ENCODE peak calls at places on chromosomes 12 and 14, in five cellular contexts. N is Peyer's patch, E is WTC11, S is sigmoid colon, W is thoracic aorta. R is an unnamed sample.

GRCh38 chr14:68564826-68565760 is 227.8 kb downstream of the ZFP36L1 start:
- DNase-seq in N (no peak), E (no peak), S (no peak), W (no peak), R (peak; percentile 53)

GRCh38 chr12:67519824-67520433 is 128.6 kb upstream of the DYRK2 start:
- DNase-seq in N (no peak), E (peak; percentile 79), S (no peak), W (no peak), R (no peak)

GRCh38 chr14:85531594-85532391 is 1.8 kb downstream of the FLRT2 start:
- DNase-seq in N (peak; percentile 55), E (peak; percentile 68), S (peak; percentile 83), W (no peak), R (peak; percentile 84)

GRCh38 chr12:53596920-53597363 is 29.2 kb downstream of the ATF7 start:
- DNase-seq in N (no peak), E (no peak), S (no peak), W (no peak), R (peak; percentile 61)

GRCh38 chr12:66447643-66448042 is 145.3 kb downstream of the HELB start:
- DNase-seq in N (no peak), E (no peak), S (no peak), W (no peak), R (no peak)

GRCh38 chr12:66823857-66824570 is 145.1 kb upstream of the GRIP1 start:
- DNase-seq in N (no peak), E (no peak), S (no peak), W (no peak), R (no peak)

GRCh38 chr14:60008042-60008441 is 83.7 kb upstream of the PCNX4 start:
- DNase-seq in N (no peak), E (no peak), S (no peak), W (no peak), R (peak; percentile 5)

GRCh38 chr12:106997916-106998315 is 11.0 kb upstream of the MTERF2 start:
- DNase-seq in N (no peak), E (no peak), S (no peak), W (no peak), R (no peak)

GRCh38 chr14:50475460-50475859 is 56.9 kb downstream of the MAP4K5 start:
- DNase-seq in N (no peak), E (no peak), S (no peak), W (no peak), R (no peak)

GRCh38 chr14:47207636-47208035 is 467.8 kb downstream of the MDGA2 start:
- DNase-seq in N (no peak), E (no peak), S (no peak), W (no peak), R (no peak)

DNA sequence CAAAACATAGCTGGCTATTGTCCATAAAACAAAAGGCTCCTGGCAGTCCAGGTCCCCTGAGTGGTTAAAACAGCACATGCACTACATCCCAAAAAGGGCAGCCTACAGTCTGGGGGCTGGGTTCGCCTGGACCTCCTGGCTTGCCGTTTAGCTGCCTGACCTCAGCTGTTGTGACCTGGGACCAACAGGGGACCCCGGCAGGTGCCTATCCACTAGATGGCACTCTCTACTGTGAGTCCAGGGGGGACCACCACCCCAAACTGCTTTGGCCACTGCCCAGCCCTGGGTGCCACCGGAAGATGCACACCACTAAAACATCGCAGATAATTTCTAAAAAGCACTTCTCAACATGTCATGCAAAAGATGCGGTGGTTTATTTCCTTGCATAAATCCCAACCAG is 2.9 kb upstream of the RTL1 start:
- DNase-seq in N (no peak), E (peak; percentile 61), S (peak; percentile 57), W (no peak), R (no peak)
- TF ChIP-seq CTCF in N (no peak), E (peak; percentile 39), S (no peak), W (no peak), R (no peak)

DNA sequence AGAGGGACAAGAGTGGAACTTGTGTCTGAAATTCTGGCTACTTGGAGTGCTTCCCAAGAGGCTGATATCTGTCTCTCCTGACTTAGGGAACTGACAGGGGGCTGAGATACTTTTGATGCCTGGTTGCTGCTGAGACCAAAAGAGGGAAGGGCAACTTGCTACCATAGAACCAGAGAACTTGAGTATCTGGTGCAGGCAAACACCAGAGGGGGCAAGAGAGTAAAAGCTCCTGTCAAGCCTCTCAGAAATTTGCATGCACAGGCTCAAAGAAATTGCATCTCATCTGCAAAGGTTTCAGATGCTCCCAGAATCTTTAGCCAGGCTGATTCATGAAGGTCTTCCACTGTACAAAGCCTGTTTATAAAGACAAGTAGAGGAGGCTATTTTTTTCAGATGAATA is 391.3 kb upstream of the FOXG1 start:
- DNase-seq in N (no peak), E (peak; percentile 51), S (no peak), W (no peak), R (peak; percentile 38)
- TF ChIP-seq CTCF in N (no peak), E (peak; percentile 47), S (no peak), W (no peak), R (peak; percentile 44)

GRCh38 chr14:64878775-64879634 is 702 bp downstream of the SPTB start:
- DNase-seq in N (no peak), E (peak; percentile 41), S (no peak), W (no peak), R (no peak)

GRCh38 chr14:64875350-64875749 is 4.4 kb downstream of the SPTB start:
- DNase-seq in N (no peak), E (no peak), S (no peak), W (no peak), R (no peak)

GRCh38 chr14:64885555-64885954 is 5.8 kb upstream of the SPTB start:
- DNase-seq in N (no peak), E (no peak), S (no peak), W (no peak), R (no peak)

GRCh38 chr14:64879635-64880381 is at the start of gene SPTB:
- DNase-seq in N (peak; percentile 64), E (peak; percentile 59), S (no peak), W (no peak), R (no peak)

DNA sequence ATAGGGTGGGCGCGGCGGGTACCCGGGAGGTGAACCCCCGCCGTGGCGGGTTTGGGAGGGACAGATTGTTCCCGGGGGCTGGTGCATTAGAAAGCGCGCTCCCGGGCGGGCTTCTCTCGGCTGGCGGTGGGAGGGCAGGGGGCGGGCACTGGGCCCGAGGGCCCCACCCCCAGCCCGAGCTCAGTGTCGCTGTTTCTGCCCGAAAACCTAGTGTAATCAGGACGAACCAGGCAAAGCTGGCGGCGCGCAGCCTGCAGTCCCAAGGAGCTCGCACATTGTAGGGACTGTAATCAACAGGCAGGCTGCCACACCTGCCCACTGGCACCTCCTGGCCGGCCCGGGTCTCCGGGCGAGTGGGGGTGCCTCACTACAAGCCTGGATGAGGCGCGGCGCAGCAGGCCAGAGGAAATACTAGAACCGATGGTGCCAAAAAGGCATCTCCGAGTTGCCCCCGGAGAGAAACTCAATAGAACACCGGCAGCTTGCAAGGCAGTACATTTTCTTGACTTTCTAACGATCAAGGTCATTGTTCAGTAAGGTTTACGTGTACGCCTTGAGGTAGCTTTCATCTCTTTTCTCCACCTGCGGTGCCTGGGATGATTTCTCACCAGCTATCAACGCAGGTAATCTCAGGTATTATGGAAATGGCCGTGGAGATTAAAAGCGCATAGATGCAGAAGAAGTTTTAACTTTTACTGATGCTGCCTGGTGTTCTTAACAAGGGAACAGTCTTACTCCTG is 845 bp upstream of the SPTB start:
- DNase-seq in N (peak; percentile 50), E (peak; percentile 77), S (peak; percentile 62), W (no peak), R (no peak)
- TF ChIP-seq CTCF in N (no peak), E (no peak), S (no peak), W (no peak), R (no peak)

DNA sequence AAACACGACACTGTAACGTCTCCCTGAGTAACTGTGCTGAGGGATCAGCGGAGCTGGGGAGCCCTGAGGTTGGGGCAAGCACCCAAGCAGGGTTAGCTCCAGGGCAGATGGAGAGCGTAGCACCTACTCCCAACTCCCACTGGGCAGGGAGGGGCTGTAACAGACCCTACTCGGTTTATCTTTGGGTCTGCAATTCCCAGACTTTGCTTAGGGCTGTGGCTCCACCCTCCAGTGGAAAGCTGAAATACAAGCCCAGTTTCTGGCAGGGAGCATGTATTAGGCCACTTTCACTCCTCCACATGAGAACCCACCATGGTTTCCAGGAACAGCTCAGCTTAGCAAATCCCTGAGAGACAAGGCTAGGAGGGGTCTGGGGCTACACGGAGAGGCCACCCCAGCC is 17.3 kb upstream of the TC2N start:
- DNase-seq in N (no peak), E (no peak), S (peak; percentile 69), W (no peak), R (peak; percentile 33)
- TF ChIP-seq CTCF in N (no peak), E (no peak), S (no peak), W (no peak), R (peak; percentile 10)

GRCh38 chr12:43728117-43728516 is 30.5 kb downstream of the PUS7L start:
- DNase-seq in N (no peak), E (no peak), S (no peak), W (no peak), R (peak; percentile 32)
- TF ChIP-seq CTCF in N (no peak), E (no peak), S (no peak), W (no peak), R (peak; percentile 10)

GRCh38 chr12:132207083-132207775 is 63.0 kb downstream of the NOC4L start:
- DNase-seq in N (no peak), E (no peak), S (no peak), W (no peak), R (no peak)
- TF ChIP-seq CTCF in N (no peak), E (no peak), S (no peak), W (no peak), R (no peak)

DNA sequence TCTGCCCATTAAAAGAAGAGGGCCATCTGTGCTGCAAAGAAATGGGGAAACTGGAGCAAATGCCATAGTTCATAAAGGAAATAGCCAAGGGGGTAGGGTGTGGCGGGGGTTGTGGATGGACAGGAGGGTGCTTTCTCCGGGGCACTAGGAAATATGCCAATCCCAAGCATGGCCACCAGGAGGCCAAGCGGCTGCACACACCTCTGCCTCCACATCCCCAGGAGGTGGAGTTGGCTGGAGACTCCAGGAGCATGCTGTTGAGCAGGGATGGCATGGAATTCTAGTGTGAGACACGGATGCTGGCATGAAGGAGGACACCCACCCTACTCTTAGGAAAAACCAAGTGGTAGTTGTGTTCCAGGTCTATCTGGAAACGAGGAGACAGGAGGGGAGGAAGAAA is 25.2 kb downstream of the NID2 start:
- DNase-seq in N (peak; percentile 65), E (peak; percentile 73), S (no peak), W (no peak), R (no peak)
- TF ChIP-seq CTCF in N (no peak), E (peak; percentile 75), S (no peak), W (peak; percentile 31), R (peak; percentile 48)

DNA sequence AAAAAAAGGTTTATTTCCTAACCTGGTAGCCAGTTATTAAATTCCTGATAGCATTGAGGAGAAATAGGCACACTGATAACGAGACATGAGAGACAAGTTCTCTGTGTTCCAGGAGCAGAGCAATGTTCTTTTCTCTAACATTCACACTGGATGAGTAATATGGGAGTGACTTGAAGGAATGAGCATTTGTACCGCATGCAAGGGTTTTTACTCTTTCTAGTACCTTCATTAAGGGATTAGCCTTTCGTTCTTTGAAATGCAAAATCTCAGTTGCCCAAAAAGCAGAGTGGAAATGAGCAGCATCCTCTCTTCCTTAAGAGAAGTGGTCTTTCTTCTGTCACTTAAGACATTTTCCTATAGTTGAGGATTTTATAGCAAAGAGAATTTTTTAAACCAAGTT is 54.7 kb downstream of the FGD4 start:
- DNase-seq in N (no peak), E (no peak), S (no peak), W (no peak), R (peak; percentile 74)
- TF ChIP-seq CTCF in N (no peak), E (no peak), S (no peak), W (no peak), R (no peak)